ENCODE peak calls at places on chromosomes 13 and 19, in six cellular contexts. One of them, this sample, is unnamed.

GRCh38 chr19:35468637-35469036 is 20.6 kb downstream of the FFAR2 start:
- DNase-seq in SK-N-SH: peak
- DNase-seq in GM12878: peak
- DNase-seq in HepG2: peak
- DNase-seq in H1: no peak
- DNase-seq in K562: peak
- DNase-seq in this sample: no peak

GRCh38 chr19:40723661-40724254 is 6.8 kb downstream of the ITPKC start:
- DNase-seq in SK-N-SH: no peak
- DNase-seq in HepG2: no peak
- DNase-seq in GM12878: no peak
- DNase-seq in K562: no peak
- DNase-seq in H1: no peak
- DNase-seq in this sample: no peak

GRCh38 chr19:18855647-18856384 is 24.1 kb downstream of the UPF1 start:
- DNase-seq in GM12878: no peak
- DNase-seq in SK-N-SH: no peak
- DNase-seq in HepG2: no peak
- DNase-seq in K562: no peak
- DNase-seq in H1: no peak
- DNase-seq in this sample: no peak

GRCh38 chr13:100664171-100664900 is 10.3 kb downstream of the TMTC4 start:
- DNase-seq in K562: no peak
- DNase-seq in HepG2: no peak
- DNase-seq in SK-N-SH: no peak
- DNase-seq in GM12878: no peak
- DNase-seq in H1: no peak
- DNase-seq in this sample: no peak

GRCh38 chr19:35995655-35995993 is 636 bp downstream of the SDHAF1 start:
- DNase-seq in SK-N-SH: peak
- DNase-seq in K562: peak
- DNase-seq in H1: peak
- DNase-seq in GM12878: no peak
- DNase-seq in HepG2: peak
- DNase-seq in this sample: peak

GRCh38 chr13:102707465-102707864 is 12.6 kb upstream of the METTL21C start:
- DNase-seq in SK-N-SH: peak
- DNase-seq in HepG2: no peak
- DNase-seq in H1: no peak
- DNase-seq in K562: no peak
- DNase-seq in GM12878: no peak
- DNase-seq in this sample: no peak

GRCh38 chr13:35471466-35472307 is 4.8 kb downstream of the MAB21L1 start:
- DNase-seq in K562: no peak
- DNase-seq in H1: no peak
- DNase-seq in HepG2: no peak
- DNase-seq in SK-N-SH: no peak
- DNase-seq in GM12878: no peak
- DNase-seq in this sample: no peak

GRCh38 chr19:41218615-41219507 is at the start of gene AXL:
- DNase-seq in GM12878: no peak
- DNase-seq in HepG2: peak
- DNase-seq in SK-N-SH: peak
- DNase-seq in K562: no peak
- DNase-seq in H1: peak
- DNase-seq in this sample: no peak

GRCh38 chr19:30522359-30522758 is 150.2 kb downstream of the ZNF536 start:
- DNase-seq in HepG2: no peak
- DNase-seq in H1: no peak
- DNase-seq in SK-N-SH: no peak
- DNase-seq in GM12878: no peak
- DNase-seq in K562: no peak
- DNase-seq in this sample: no peak

GRCh38 chr19:12841094-12841493 is 2.8 kb downstream of the MAST1 start:
- DNase-seq in SK-N-SH: peak
- DNase-seq in H1: peak
- DNase-seq in GM12878: no peak
- DNase-seq in HepG2: no peak
- DNase-seq in K562: peak
- DNase-seq in this sample: no peak

GRCh38 chr13:30339721-30340366 is 32.5 kb upstream of the KATNAL1 start:
- DNase-seq in HepG2: no peak
- DNase-seq in SK-N-SH: no peak
- DNase-seq in GM12878: no peak
- DNase-seq in H1: no peak
- DNase-seq in K562: no peak
- DNase-seq in this sample: no peak

GRCh38 chr19:10043286-10043927 is 30.1 kb downstream of the RDH8 start:
- DNase-seq in K562: no peak
- DNase-seq in SK-N-SH: no peak
- DNase-seq in HepG2: no peak
- DNase-seq in GM12878: no peak
- DNase-seq in H1: no peak
- DNase-seq in this sample: no peak

GRCh38 chr19:16338470-16339360 is 14.1 kb downstream of the KLF2 start:
- DNase-seq in GM12878: peak
- DNase-seq in SK-N-SH: no peak
- DNase-seq in HepG2: peak
- DNase-seq in K562: no peak
- DNase-seq in H1: no peak
- DNase-seq in this sample: peak

GRCh38 chr19:44260343-44260681 is 626 bp downstream of the ZNF233 start:
- DNase-seq in H1: peak
- DNase-seq in SK-N-SH: peak
- DNase-seq in K562: no peak
- DNase-seq in GM12878: no peak
- DNase-seq in HepG2: no peak
- DNase-seq in this sample: no peak

GRCh38 chr19:1860133-1860775 is 3.1 kb downstream of the KLF16 start:
- DNase-seq in H1: peak
- DNase-seq in SK-N-SH: peak
- DNase-seq in K562: peak
- DNase-seq in HepG2: peak
- DNase-seq in GM12878: no peak
- DNase-seq in this sample: peak

GRCh38 chr13:51246411-51247298 is 24.5 kb downstream of the FAM124A start:
- DNase-seq in HepG2: no peak
- DNase-seq in K562: no peak
- DNase-seq in SK-N-SH: peak
- DNase-seq in H1: peak
- DNase-seq in GM12878: no peak
- DNase-seq in this sample: no peak

GRCh38 chr19:18832331-18833140 is 777 bp downstream of the UPF1 start:
- DNase-seq in GM12878: no peak
- DNase-seq in HepG2: peak
- DNase-seq in H1: peak
- DNase-seq in K562: peak
- DNase-seq in SK-N-SH: peak
- DNase-seq in this sample: no peak

GRCh38 chr19:41784337-41785239 is 11.8 kb upstream of the CEACAM3 start:
- DNase-seq in GM12878: no peak
- DNase-seq in HepG2: no peak
- DNase-seq in SK-N-SH: no peak
- DNase-seq in H1: no peak
- DNase-seq in K562: no peak
- DNase-seq in this sample: peak

GRCh38 chr13:79867248-79867647 is 386.3 kb downstream of the NDFIP2 start:
- DNase-seq in SK-N-SH: no peak
- DNase-seq in GM12878: no peak
- DNase-seq in K562: no peak
- DNase-seq in H1: no peak
- DNase-seq in HepG2: no peak
- DNase-seq in this sample: peak

GRCh38 chr19:41887711-41888382 is 4.9 kb downstream of the ARHGEF1 start:
- DNase-seq in HepG2: peak
- DNase-seq in GM12878: no peak
- DNase-seq in K562: no peak
- DNase-seq in H1: peak
- DNase-seq in SK-N-SH: no peak
- DNase-seq in this sample: no peak

GRCh38 chr13:24086642-24087041 is 73.9 kb upstream of the SPATA13 start:
- DNase-seq in HepG2: no peak
- DNase-seq in GM12878: no peak
- DNase-seq in H1: no peak
- DNase-seq in K562: no peak
- DNase-seq in SK-N-SH: no peak
- DNase-seq in this sample: no peak

GRCh38 chr13:49756263-49756662 is 36.2 kb downstream of the KPNA3 start:
- DNase-seq in H1: no peak
- DNase-seq in HepG2: no peak
- DNase-seq in K562: no peak
- DNase-seq in GM12878: no peak
- DNase-seq in SK-N-SH: no peak
- DNase-seq in this sample: no peak

GRCh38 chr19:18167975-18168645 is 5.5 kb upstream of the IFI30 start:
- DNase-seq in K562: peak
- DNase-seq in SK-N-SH: peak
- DNase-seq in GM12878: no peak
- DNase-seq in HepG2: no peak
- DNase-seq in H1: peak
- DNase-seq in this sample: no peak

GRCh38 chr13:80256352-80256932 is 84.5 kb downstream of the SPRY2 start:
- DNase-seq in GM12878: no peak
- DNase-seq in H1: no peak
- DNase-seq in K562: no peak
- DNase-seq in HepG2: no peak
- DNase-seq in SK-N-SH: no peak
- DNase-seq in this sample: no peak

GRCh38 chr13:66503890-66504289 is 726.2 kb downstream of the PCDH9 start:
- DNase-seq in HepG2: no peak
- DNase-seq in GM12878: no peak
- DNase-seq in SK-N-SH: no peak
- DNase-seq in H1: no peak
- DNase-seq in K562: no peak
- DNase-seq in this sample: no peak

DNA sequence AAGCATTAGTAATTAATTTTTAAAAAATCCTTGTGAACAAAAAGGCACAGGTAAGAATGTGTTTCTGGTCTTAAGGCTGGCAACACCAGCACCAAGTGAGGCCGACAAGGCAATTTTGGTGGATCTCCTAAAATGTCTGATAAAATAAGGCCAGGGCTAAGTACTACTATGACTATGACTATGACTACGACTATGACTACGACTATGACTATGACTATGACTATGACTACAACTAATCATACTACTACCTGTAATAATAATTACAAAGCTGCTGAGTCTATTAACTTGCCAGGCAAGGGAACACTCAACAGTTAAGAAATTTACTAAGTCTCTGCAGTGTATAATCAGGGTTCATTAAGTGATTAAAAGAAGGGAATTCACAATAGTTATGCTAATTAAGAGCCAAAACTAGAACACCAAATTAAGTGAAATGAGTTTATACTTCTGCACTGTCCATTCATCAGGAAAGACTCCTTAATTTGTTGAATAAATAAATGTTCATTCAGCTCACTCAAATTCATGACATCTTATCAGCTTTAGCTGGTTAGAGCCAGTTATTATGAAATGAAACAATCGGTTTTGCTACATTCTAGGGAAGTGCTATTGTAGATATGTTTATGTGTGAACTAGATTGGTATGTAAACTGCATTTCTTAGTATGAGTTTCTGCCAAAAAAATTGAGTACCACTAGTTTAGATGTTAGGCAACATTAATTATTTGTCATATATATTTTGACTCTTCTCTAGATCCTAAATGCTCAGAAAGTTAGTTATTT is 1626.2 kb upstream of the PCDH20 start:
- DNase-seq in GM12878: no peak
- DNase-seq in HepG2: no peak
- DNase-seq in K562: no peak
- DNase-seq in H1: no peak
- DNase-seq in SK-N-SH: no peak
- DNase-seq in this sample: no peak
- TF ChIP-seq GABPA in GM12878: no peak
- TF ChIP-seq GABPA in HepG2: no peak
- TF ChIP-seq GABPA in K562: no peak
- TF ChIP-seq GABPA in H1: no peak
- TF ChIP-seq GABPA in SK-N-SH: no peak
- TF ChIP-seq GABPA in this sample: no peak

DNA sequence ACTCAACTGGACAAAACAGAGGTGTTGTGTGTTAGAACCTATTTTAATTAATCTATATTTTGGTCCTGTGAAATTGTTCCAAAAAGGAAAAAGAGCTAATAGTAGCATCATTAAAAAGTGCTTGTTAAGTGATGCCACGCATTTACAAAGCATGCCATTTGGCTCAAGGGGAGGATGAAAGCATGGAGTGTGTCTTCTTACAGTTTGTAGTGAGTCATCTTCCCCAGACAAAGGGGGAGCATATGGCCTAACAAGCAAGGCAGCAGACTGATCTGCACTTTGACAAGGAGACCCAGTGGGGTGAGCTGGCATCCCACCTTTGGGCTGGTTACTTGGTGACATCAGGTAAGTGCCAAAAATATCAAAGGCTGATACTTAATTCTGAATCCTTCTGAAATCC is 297.0 kb downstream of the FGF9 start:
- DNase-seq in K562: no peak
- DNase-seq in SK-N-SH: no peak
- DNase-seq in HepG2: no peak
- DNase-seq in H1: no peak
- DNase-seq in GM12878: no peak
- DNase-seq in this sample: no peak
- TF ChIP-seq GABPA in K562: no peak
- TF ChIP-seq GABPA in SK-N-SH: no peak
- TF ChIP-seq GABPA in HepG2: no peak
- TF ChIP-seq GABPA in H1: no peak
- TF ChIP-seq GABPA in GM12878: no peak
- TF ChIP-seq GABPA in this sample: no peak

GRCh38 chr19:56263319-56263718 is 9.2 kb upstream of the EDDM13 start:
- DNase-seq in GM12878: no peak
- DNase-seq in K562: peak
- DNase-seq in SK-N-SH: no peak
- DNase-seq in H1: no peak
- DNase-seq in HepG2: no peak
- DNase-seq in this sample: no peak
- TF ChIP-seq GABPA in GM12878: no peak
- TF ChIP-seq GABPA in K562: no peak
- TF ChIP-seq GABPA in SK-N-SH: no peak
- TF ChIP-seq GABPA in H1: no peak
- TF ChIP-seq GABPA in HepG2: no peak
- TF ChIP-seq GABPA in this sample: no peak

DNA sequence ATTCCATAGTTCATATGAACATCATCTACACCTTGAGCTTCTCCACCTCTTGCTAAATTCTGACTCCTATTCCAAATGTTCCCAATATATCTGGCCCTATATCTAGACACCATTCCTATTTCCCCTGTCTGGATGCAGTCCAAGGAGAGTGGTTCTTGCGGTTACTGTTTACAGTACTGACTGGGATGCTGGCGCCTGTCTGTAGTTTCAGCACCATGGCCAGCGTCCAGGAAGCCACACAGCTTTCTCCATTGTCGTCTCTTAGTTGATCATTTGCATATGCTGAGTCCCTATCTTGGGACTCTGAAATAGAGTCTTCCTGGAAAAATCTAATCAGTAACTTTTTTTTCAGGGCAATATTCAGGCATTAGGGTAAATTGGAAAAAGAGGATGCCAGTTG is 14.9 kb downstream of the LAIR2 start:
- DNase-seq in H1: peak
- DNase-seq in SK-N-SH: no peak
- DNase-seq in HepG2: peak
- DNase-seq in GM12878: no peak
- DNase-seq in K562: peak
- DNase-seq in this sample: peak
- TF ChIP-seq GABPA in H1: no peak
- TF ChIP-seq GABPA in SK-N-SH: no peak
- TF ChIP-seq GABPA in HepG2: no peak
- TF ChIP-seq GABPA in GM12878: no peak
- TF ChIP-seq GABPA in K562: no peak
- TF ChIP-seq GABPA in this sample: no peak